ENCODE peak calls at places on chromosome 9, in eight cellular contexts. K is psoas muscle, L is hepatocyte, W is NB4, Y is upper lobe of right lung, P is GM06990, D is astrocyte of the spinal cord, H is heart left ventricle. B is an unnamed sample.

GRCh38 chr9:71349218-71349617 is 227.8 kb upstream of the TRPM3 start:
- DNase-seq in K (no peak), L (no peak), W (no peak), Y (no peak), P (no peak), D (peak; percentile 63), H (no peak), B (no peak)

GRCh38 chr9:38417003-38417965 is 7.0 kb downstream of the IGFBPL1 start:
- DNase-seq in K (no peak), L (no peak), W (peak; percentile 31), Y (no peak), P (no peak), D (no peak), H (no peak), B (peak; percentile 68)

GRCh38 chr9:117034862-117035261 is 347.8 kb downstream of the TRIM32 start:
- DNase-seq in K (no peak), L (peak; percentile 26), W (peak; percentile 31), Y (no peak), P (no peak), D (no peak), H (no peak), B (peak; percentile 31)

GRCh38 chr9:137263506-137263905 is 8.4 kb downstream of the NELFB start:
- DNase-seq in K (no peak), L (no peak), W (no peak), Y (peak; percentile 47), P (no peak), D (no peak), H (no peak), B (no peak)

GRCh38 chr9:89359018-89359417 is 40.7 kb downstream of the SECISBP2 start:
- DNase-seq in K (peak; percentile 75), L (no peak), W (no peak), Y (no peak), P (no peak), D (peak; percentile 5), H (no peak), B (no peak)

GRCh38 chr9:87518702-87519335 is 21.2 kb downstream of the DAPK1 start:
- DNase-seq in K (peak; percentile 75), L (peak; percentile 65), W (peak; percentile 77), Y (no peak), P (no peak), D (no peak), H (no peak), B (peak; percentile 89)

GRCh38 chr9:32351845-32352244 is 32.6 kb upstream of the ACO1 start:
- DNase-seq in K (no peak), L (no peak), W (peak; percentile 67), Y (no peak), P (no peak), D (no peak), H (no peak), B (peak; percentile 46)

GRCh38 chr9:114285166-114285867 is 37.6 kb upstream of the ORM1 start:
- DNase-seq in K (peak; percentile 50), L (peak; percentile 87), W (peak; percentile 73), Y (peak; percentile 64), P (no peak), D (peak; percentile 96), H (peak; percentile 68), B (peak; percentile 59)

GRCh38 chr9:129954868-129955550 is 88.0 kb downstream of the FNBP1 start:
- DNase-seq in K (no peak), L (no peak), W (peak; percentile 82), Y (no peak), P (no peak), D (peak; percentile 25), H (no peak), B (peak; percentile 41)

GRCh38 chr9:86893811-86894490 is 53.4 kb downstream of the GAS1 start:
- DNase-seq in K (no peak), L (no peak), W (no peak), Y (no peak), P (no peak), D (no peak), H (no peak), B (no peak)

GRCh38 chr9:27785714-27786100 is 212.4 kb upstream of the C9orf72 start:
- DNase-seq in K (no peak), L (no peak), W (no peak), Y (no peak), P (no peak), D (peak; percentile 59), H (no peak), B (peak; percentile 83)

GRCh38 chr9:82133973-82134372 is 145.4 kb downstream of the SPATA31D1 start:
- DNase-seq in K (no peak), L (no peak), W (no peak), Y (no peak), P (no peak), D (no peak), H (no peak), B (no peak)

GRCh38 chr9:93026640-93027039 is 31.9 kb upstream of the SUSD3 start:
- DNase-seq in K (no peak), L (no peak), W (no peak), Y (no peak), P (no peak), D (no peak), H (no peak), B (no peak)

GRCh38 chr9:61666310-61666709 is 476.5 kb downstream of the SPATA31A7 start:
- DNase-seq in K (no peak), L (no peak), W (no peak), Y (peak; percentile 40), P (no peak), D (no peak), H (peak; percentile 33), B (no peak)

GRCh38 chr9:16257604-16258003 is 612.9 kb downstream of the BNC2 start:
- DNase-seq in K (no peak), L (no peak), W (peak; percentile 24), Y (no peak), P (no peak), D (no peak), H (no peak), B (no peak)
- TF ChIP-seq CTCF in K (peak; percentile 30), L (peak; percentile 39), W (peak; percentile 76), Y (peak; percentile 50), P (peak; percentile 54), D (peak; percentile 62), H (peak; percentile 43), B (peak; percentile 44)

DNA sequence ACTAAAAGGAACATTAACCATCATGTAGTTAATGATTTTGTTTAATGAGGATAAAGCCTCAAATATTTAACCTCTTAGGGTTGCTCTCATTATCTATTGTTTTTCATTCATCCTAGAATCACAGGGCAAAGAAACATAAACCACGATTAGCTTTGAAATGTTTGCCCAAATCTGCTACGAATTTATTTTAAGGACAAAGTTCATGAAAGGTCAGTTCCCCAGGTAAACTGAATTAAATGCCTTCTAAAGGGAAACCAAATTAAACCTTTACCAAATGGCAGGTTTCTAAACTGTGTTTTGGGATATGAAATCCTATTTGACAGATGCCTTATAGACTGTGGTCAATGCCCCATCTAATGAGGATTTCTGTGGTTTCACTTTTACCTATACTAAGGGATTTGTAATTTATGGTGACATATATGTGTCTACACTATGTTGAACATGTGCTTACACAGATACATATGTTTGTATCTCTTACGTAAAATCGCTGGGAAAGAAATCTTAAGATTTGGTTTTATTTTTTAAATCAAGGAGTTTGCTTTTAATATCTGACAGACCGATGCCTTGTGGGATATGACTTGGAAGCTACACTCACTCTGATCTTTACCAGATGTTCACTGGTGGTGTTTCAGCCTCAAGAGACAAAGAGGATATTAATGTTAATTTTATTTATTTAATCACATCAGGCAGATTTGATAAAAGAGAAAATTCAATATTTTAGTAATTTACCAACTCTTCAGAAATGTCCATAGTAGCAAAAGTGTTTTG is 188.5 kb downstream of the GLIS3 start:
- DNase-seq in K (no peak), L (no peak), W (no peak), Y (no peak), P (no peak), D (no peak), H (no peak), B (no peak)
- H3K4me3 ChIP-seq in K (peak overlapping the region; percentile 34), L (no peak overlapping the region), W (no peak overlapping the region), Y (no peak overlapping the region), P (no peak overlapping the region), D (no peak overlapping the region), H (peak overlapping the region; percentile 14), B (no peak overlapping the region)

GRCh38 chr9:90888941-90889340 is 87.3 kb downstream of the SYK start:
- DNase-seq in K (no peak), L (no peak), W (no peak), Y (no peak), P (no peak), D (no peak), H (no peak), B (no peak)

GRCh38 chr9:90891656-90892055 is 90.0 kb downstream of the SYK start:
- DNase-seq in K (no peak), L (no peak), W (no peak), Y (no peak), P (no peak), D (no peak), H (no peak), B (no peak)

GRCh38 chr9:90894956-90895687 is 93.5 kb downstream of the SYK start:
- DNase-seq in K (no peak), L (no peak), W (peak; percentile 27), Y (no peak), P (no peak), D (no peak), H (no peak), B (peak; percentile 14)

GRCh38 chr9:90893706-90894105 is 92.1 kb downstream of the SYK start:
- DNase-seq in K (no peak), L (no peak), W (no peak), Y (no peak), P (no peak), D (no peak), H (no peak), B (no peak)

GRCh38 chr9:90890146-90890545 is 88.5 kb downstream of the SYK start:
- DNase-seq in K (no peak), L (no peak), W (no peak), Y (no peak), P (no peak), D (no peak), H (no peak), B (no peak)
- TF ChIP-seq CTCF in K (no peak), L (no peak), W (peak; percentile 17), Y (no peak), P (no peak), D (peak; percentile 9), H (no peak), B (peak; percentile 18)

GRCh38 chr9:5994486-5994885 is 20.9 kb downstream of the RANBP6 start:
- DNase-seq in K (no peak), L (no peak), W (no peak), Y (no peak), P (no peak), D (no peak), H (no peak), B (no peak)

GRCh38 chr9:6000955-6001354 is 14.5 kb downstream of the RANBP6 start:
- DNase-seq in K (no peak), L (no peak), W (no peak), Y (no peak), P (no peak), D (no peak), H (no peak), B (no peak)

DNA sequence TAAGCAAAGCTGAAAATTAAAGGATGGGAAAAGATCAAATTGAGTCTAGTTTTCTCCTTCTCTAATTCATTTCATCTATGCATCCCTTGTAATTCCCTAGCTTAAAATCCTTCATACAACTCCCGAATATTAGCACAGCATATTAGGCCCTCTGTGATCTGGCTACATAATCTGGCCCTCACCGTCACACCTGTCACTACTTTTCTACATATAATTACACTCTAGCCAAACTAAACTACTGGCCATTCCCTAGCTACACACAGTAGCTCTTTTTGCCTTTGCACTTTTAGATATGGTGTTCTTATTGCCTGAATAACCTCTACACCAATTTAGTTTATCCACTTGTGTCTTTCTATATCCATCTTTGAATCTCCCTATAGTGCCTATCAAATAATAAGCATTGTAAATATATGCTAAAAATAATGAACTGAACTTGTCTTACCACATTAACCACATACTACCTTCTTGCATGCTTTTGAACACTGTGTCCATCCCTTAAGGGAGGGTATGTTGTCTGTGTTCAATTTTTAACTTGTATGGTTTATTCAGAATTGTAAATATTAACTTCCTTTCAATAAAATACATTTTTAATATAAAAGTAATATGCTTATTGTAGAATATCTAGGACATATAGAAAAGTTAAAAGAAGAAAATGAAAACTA is 15.8 kb downstream of the RANBP6 start:
- DNase-seq in K (no peak), L (no peak), W (no peak), Y (no peak), P (no peak), D (no peak), H (no peak), B (no peak)
- H3K4me3 ChIP-seq in K (no peak overlapping the region), L (no peak overlapping the region), W (no peak overlapping the region), Y (no peak overlapping the region), P (no peak overlapping the region), D (no peak overlapping the region), H (no peak overlapping the region), B (no peak overlapping the region)

B was measured in A673.